ENCODE peak calls at places on chromosome 13, in ten cellular contexts. L is PC-3; N is SJSA1; E is transverse colon; G is CD8-positive, alpha-beta memory T cell; O is Panc1; H is BJ; U is upper lobe of right lung; R is ascending aorta; Z is right atrium auricular region. I is an unnamed sample. For H3K27me3, the result is how much of the 10 kb centered on the place peaks cover.

GRCh38 chr13:68715651-68716050 is 1392.0 kb upstream of the ATXN8OS start:
- DNase-seq in L (peak), N (no peak), E (no peak), G (no peak), O (no peak), H (no peak), U (no peak), R (no peak), Z (no peak), I (no peak)

GRCh38 chr13:110129539-110130186 is 177.3 kb downstream of the COL4A1 start:
- DNase-seq in L (no peak), N (no peak), E (no peak), G (no peak), O (no peak), H (no peak), U (no peak), R (no peak), Z (peak), I (no peak)

GRCh38 chr13:44158741-44159632 is 214.6 kb upstream of the SERP2 start:
- DNase-seq in L (no peak), N (no peak), E (no peak), G (no peak), O (no peak), H (no peak), U (no peak), R (no peak), Z (no peak), I (no peak)

GRCh38 chr13:71634605-71635443 is 232.2 kb downstream of the DACH1 start:
- DNase-seq in L (no peak), N (no peak), E (no peak), G (no peak), O (no peak), H (no peak), U (no peak), R (no peak), Z (no peak), I (no peak)

GRCh38 chr13:74444877-74445479 is 310.8 kb upstream of the KLF12 start:
- DNase-seq in L (peak), N (no peak), E (no peak), G (no peak), O (no peak), H (no peak), U (no peak), R (no peak), Z (no peak), I (no peak)

GRCh38 chr13:37648604-37649003 is 50.0 kb upstream of the POSTN start:
- DNase-seq in L (peak), N (no peak), E (no peak), G (no peak), O (no peak), H (peak), U (no peak), R (no peak), Z (no peak), I (no peak)

GRCh38 chr13:78147905-78148304 is 229.3 kb upstream of the EDNRB start:
- DNase-seq in L (peak), N (peak), E (no peak), G (no peak), O (no peak), H (peak), U (no peak), R (no peak), Z (no peak), I (no peak)

GRCh38 chr13:97256343-97256783 is 34.2 kb downstream of the MBNL2 start:
- DNase-seq in L (peak), N (peak), E (no peak), G (no peak), O (no peak), H (peak), U (no peak), R (no peak), Z (no peak), I (no peak)

GRCh38 chr13:64793131-64793530 is 2437.0 kb downstream of the PCDH9 start:
- DNase-seq in L (no peak), N (no peak), E (no peak), G (no peak), O (no peak), H (no peak), U (no peak), R (no peak), Z (no peak), I (no peak)

GRCh38 chr13:110726726-110727125 is 13.2 kb downstream of the ING1 start:
- DNase-seq in L (no peak), N (no peak), E (peak), G (peak), O (no peak), H (no peak), U (no peak), R (no peak), Z (no peak), I (no peak)

GRCh38 chr13:110405597-110406450 is 98.7 kb downstream of the COL4A2 start:
- DNase-seq in L (no peak), N (peak), E (no peak), G (no peak), O (no peak), H (no peak), U (no peak), R (no peak), Z (no peak), I (no peak)

GRCh38 chr13:49082653-49083536 is 107.2 kb downstream of the FNDC3A start:
- DNase-seq in L (no peak), N (peak), E (no peak), G (no peak), O (no peak), H (no peak), U (no peak), R (no peak), Z (no peak), I (no peak)

GRCh38 chr13:73859841-73860240 is 274.4 kb downstream of the KLF12 start:
- DNase-seq in L (no peak), N (no peak), E (no peak), G (no peak), O (no peak), H (no peak), U (no peak), R (no peak), Z (no peak), I (no peak)

GRCh38 chr13:93169980-93170379 is 56.6 kb upstream of the GPC6 start:
- DNase-seq in L (peak), N (no peak), E (no peak), G (no peak), O (no peak), H (no peak), U (no peak), R (no peak), Z (no peak), I (no peak)

GRCh38 chr13:44040754-44041100 is 161.0 kb downstream of the LACC1 start:
- DNase-seq in L (peak), N (no peak), E (no peak), G (no peak), O (no peak), H (no peak), U (no peak), R (no peak), Z (no peak), I (no peak)

DNA sequence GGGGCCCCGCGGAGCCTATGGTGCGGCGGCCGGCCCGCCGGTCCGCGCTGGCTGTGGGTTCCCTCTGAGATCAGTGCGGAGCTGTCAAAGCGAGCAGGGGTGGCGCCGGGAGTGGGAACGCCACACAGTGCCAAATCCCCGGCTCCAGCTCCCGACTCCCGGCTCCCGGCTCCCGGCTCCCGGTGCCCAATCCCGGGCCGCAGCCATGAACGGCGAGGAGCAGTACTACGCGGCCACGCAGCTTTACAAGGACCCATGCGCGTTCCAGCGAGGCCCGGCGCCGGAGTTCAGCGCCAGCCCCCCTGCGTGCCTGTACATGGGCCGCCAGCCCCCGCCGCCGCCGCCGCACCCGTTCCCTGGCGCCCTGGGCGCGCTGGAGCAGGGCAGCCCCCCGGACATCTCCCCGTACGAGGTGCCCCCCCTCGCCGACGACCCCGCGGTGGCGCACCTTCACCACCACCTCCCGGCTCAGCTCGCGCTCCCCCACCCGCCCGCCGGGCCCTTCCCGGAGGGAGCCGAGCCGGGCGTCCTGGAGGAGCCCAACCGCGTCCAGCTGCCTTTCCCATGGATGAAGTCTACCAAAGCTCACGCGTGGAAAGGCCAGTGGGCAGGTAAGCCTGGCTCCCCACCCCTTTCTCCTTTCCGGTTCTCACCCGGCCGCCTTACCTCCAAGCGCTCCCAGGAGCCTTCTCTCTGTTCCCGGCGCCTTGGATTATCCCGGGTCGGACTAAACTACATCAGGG is at the start of gene PDX1:
- DNase-seq in L (peak), N (no peak), E (peak), G (no peak), O (no peak), H (no peak), U (no peak), R (no peak), Z (no peak), I (no peak)
- H3K4me3 ChIP-seq in L (peak), N (no peak), E (peak), G (no peak), O (peak), H (peak), U (peak), R (peak), Z (no peak), I (peak)

DNA sequence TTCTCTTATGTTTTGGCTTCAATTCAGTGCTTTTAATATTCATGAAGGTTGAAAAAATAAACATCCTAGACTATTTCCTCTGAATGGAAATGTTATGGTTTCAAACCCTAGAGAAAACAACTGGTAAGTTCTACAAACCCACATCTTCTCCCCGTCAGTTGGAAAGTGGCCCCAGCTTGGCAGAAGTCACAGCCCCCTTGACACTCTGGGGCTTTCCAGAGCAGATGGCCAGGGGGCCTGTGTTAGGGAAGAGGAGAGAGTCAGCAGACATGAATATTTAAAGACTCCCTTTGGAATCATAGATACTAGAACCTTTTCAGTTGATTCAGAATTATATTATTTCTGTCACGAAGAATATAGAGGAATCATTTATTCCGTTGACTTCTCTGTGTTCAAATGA is 123.8 kb downstream of the SHISA2 start:
- DNase-seq in L (no peak), N (no peak), E (no peak), G (no peak), O (no peak), H (no peak), U (no peak), R (no peak), Z (no peak), I (no peak)
- H3K27me3 ChIP-seq in L (under half), N (under half), E (under half), G (under half), O (under half), H (under half), U (under half), R (under half), Z (under half), I (under half)

GRCh38 chr13:27442797-27443196 is 7.6 kb downstream of the MTIF3 start:
- DNase-seq in L (no peak), N (no peak), E (peak), G (no peak), O (no peak), H (no peak), U (no peak), R (no peak), Z (no peak), I (no peak)
- H3K4me3 ChIP-seq in L (no peak), N (no peak), E (no peak), G (no peak), O (no peak), H (no peak), U (no peak), R (no peak), Z (no peak), I (no peak)

DNA sequence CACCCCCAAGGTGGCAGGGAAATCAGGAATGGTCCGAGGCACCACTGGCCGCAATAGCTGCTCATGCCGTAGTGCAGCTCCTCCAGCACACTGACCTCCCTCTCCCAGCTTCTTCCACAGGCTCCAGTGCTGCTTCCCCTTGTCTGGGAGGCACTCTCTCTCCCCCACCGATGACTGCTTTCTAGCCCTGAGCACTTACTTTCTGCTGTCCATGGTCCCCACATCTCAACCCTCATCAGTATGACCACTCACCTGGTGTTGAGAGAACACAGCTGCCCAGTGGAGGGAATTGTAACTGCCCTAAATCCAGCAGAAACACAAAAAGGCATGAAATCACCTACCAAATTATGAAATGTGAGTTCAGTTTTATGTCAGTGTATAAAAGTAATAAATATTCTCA is 28.9 kb upstream of the TPP2 start:
- DNase-seq in L (no peak), N (no peak), E (no peak), G (no peak), O (no peak), H (no peak), U (no peak), R (no peak), Z (no peak), I (no peak)
- H3K27me3 ChIP-seq in L (half or more), N (under half), E (under half), G (under half), O (under half), H (under half), U (under half), R (under half), Z (under half), I (under half)

DNA sequence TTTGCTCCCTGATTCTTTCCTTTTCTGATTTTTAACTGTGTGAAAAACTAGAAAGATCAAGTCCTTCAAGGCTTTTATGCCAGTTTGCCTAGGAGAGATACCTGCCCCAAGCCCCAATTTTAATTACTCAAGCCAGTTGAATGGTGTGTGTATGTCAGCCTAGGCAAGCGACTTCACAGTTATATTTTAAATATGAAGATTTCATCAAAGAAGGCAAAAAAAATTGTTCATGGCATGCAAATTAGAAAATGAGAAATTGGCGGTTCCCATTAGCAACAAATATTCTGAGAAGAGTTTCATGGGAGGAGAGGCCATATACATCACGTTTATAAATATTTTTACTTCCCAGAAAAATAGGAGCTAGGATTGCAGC is 167.6 kb downstream of the SLC7A1 start:
- DNase-seq in L (no peak), N (no peak), E (no peak), G (no peak), O (no peak), H (no peak), U (no peak), R (no peak), Z (no peak), I (no peak)
- H3K4me3 ChIP-seq in L (no peak), N (no peak), E (peak), G (no peak), O (peak), H (peak), U (no peak), R (peak), Z (peak), I (peak)

I was measured in esophagus squamous epithelium.